ENCODE peak calls at places on chromosome 16, in four cellular contexts. U is A549, Y is HepG2, E is K562. M is an unnamed sample.

GRCh38 chr16:22933173-22933572 is 119.2 kb downstream of the HS3ST2 start:
- DNase-seq in E (no peak), U (no peak), Y (no peak), M (peak)

GRCh38 chr16:30958164-30959083 is 870 bp downstream of the SETD1A start:
- DNase-seq in U (peak), Y (peak), E (peak), M (peak)

GRCh38 chr16:82002831-82003230 is 8.4 kb downstream of the SDR42E1 start:
- DNase-seq in Y (no peak), U (no peak), E (no peak), M (no peak)

GRCh38 chr16:23302045-23302956 is at the start of gene SCNN1B:
- DNase-seq in E (no peak), Y (no peak), U (no peak), M (no peak)

GRCh38 chr16:59259964-59260348 is 525.8 kb upstream of the GOT2 start:
- DNase-seq in U (no peak), E (no peak), Y (no peak), M (peak)

GRCh38 chr16:66608241-66609138 is 4.0 kb downstream of the CMTM3 start:
- DNase-seq in U (peak), Y (peak), E (peak), M (peak)

GRCh38 chr16:31002810-31003209 is 7.6 kb downstream of the STX1B start:
- DNase-seq in Y (no peak), E (no peak), U (no peak), M (no peak)

GRCh38 chr16:56617212-56618085 is 8.1 kb upstream of the MT1E start:
- DNase-seq in U (no peak), E (no peak), Y (no peak), M (peak)

GRCh38 chr16:82011199-82011641 is at the start of gene SDR42E1:
- DNase-seq in U (peak), Y (no peak), E (no peak), M (no peak)

GRCh38 chr16:50722410-50722737 is 19.5 kb upstream of the CYLD start:
- DNase-seq in U (no peak), Y (no peak), E (no peak), M (no peak)

GRCh38 chr16:15704545-15704987 is 54.5 kb downstream of the NDE1 start:
- DNase-seq in Y (peak), U (peak), E (peak), M (peak)

GRCh38 chr16:60922920-60923319 is 1113.3 kb downstream of the CDH8 start:
- DNase-seq in Y (no peak), U (no peak), E (no peak), M (no peak)

GRCh38 chr16:4407543-4408322 is 8.7 kb downstream of the CORO7 start:
- DNase-seq in Y (no peak), E (no peak), U (no peak), M (peak)

GRCh38 chr16:17408296-17408695 is 62.5 kb downstream of the XYLT1 start:
- DNase-seq in E (no peak), Y (no peak), U (no peak), M (no peak)

GRCh38 chr16:17407321-17407720 is 63.4 kb downstream of the XYLT1 start:
- DNase-seq in Y (no peak), U (no peak), E (no peak), M (no peak)

GRCh38 chr16:17403156-17403809 is 67.5 kb downstream of the XYLT1 start:
- DNase-seq in E (no peak), U (no peak), Y (no peak), M (no peak)

GRCh38 chr16:17403859-17404545 is 66.8 kb downstream of the XYLT1 start:
- DNase-seq in E (no peak), Y (no peak), U (no peak), M (no peak)

GRCh38 chr16:17404903-17405691 is 65.7 kb downstream of the XYLT1 start:
- DNase-seq in Y (no peak), U (no peak), E (no peak), M (peak)
- TF ChIP-seq POLR2A in Y (no peak), U (no peak), E (no peak), M (no peak)

DNA sequence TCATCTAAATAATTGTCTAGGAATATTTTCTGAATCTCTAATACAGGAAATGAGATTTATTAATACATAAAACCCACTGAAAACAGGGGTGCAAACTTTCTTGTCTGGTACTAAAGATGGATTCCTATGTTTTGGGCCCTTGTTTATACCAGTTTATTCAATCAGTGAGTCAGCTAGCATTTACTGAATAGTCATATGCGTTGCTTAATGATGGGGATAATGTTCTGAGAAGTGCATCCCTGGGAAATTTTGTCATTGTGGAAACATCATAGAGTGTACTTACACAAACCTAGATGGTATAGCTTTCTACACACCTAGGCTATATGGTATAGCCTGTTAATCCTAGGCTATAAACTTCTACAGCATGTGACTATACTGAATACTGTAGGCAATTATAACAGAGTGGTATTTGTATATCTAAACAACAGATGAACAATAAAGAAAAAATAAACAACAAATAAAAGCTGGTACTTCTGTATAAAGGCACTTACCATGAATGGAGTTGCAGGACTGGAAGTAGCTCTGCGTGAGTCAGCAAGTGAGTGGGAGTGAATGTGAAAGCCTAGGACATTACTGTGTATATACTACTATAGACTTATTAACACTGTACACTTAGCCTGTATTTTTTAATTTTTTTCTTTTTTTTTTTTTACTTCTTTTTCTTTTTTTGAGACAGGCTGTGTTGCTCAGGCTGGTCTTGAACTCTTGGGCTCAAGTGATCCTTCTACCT is 63.7 kb downstream of the SIAH1 start:
- DNase-seq in Y (no peak), E (no peak), U (no peak), M (peak)
- TF ChIP-seq CTCF in Y (no peak), E (no peak), U (no peak), M (no peak)

GRCh38 chr16:2976201-2976600 is 4.0 kb downstream of the PKMYT1 start:
- DNase-seq in E (no peak), Y (no peak), U (no peak), M (no peak)
- TF ChIP-seq MYC in E (no peak), Y (no peak), U (no peak), M (no peak)

GRCh38 chr16:971582-971905 is 760 bp upstream of the LMF1 start:
- DNase-seq in E (no peak), U (no peak), Y (no peak), M (no peak)

GRCh38 chr16:971981-972315 is 1.2 kb upstream of the LMF1 start:
- DNase-seq in Y (no peak), U (no peak), E (no peak), M (no peak)

GRCh38 chr16:970379-970765 is 412 bp downstream of the LMF1 start:
- DNase-seq in E (no peak), Y (no peak), U (peak), M (no peak)

GRCh38 chr16:969508-970378 is 1.0 kb downstream of the LMF1 start:
- DNase-seq in U (no peak), Y (no peak), E (no peak), M (no peak)

DNA sequence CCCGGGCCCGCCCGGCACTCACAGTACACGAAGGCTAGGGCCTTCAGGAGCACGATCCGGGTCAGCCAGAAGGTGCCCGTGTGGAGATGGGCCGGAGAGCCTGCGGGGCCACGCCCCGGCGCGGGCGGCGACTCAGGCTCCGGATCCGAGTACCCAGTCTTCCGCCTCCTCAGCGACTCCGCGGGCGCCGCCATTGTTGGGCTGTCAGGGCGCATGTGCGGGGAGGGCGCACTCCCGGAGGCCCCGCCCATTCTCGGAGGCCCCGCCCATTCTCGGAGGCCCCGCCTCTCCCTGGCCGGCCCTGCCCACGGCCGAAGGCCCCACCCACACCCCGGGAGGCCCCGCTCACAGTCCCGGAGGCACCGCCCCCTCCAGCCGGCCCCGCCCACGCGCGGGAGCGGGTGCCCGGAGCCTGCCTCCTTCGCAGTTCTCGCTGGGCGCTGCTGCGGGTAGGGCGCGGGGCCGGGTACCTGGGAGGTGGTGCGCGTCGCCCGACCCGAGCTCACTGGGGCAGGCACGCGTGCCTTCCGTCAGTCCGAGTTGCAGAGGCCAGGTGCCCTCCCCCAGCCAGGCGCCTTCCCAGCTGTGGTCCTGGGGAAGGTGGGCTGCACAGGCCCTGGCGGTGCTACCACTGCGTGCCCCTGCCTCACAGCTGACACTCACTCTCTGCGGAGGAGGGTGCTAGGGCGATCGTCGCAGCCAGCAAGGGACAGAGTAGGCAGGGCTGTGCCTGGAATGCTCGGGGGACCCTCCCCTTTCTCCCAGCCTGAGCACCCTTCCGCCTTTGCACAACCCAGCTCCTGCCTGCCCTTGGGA is at the start of gene LMF1:
- DNase-seq in U (peak), Y (peak), E (peak), M (peak)
- TF ChIP-seq POLR2A in U (peak), Y (peak), E (peak), M (peak)

GRCh38 chr16:88067530-88068411 is 116.5 kb downstream of the BANP start:
- DNase-seq in Y (no peak), E (no peak), U (no peak), M (no peak)

GRCh38 chr16:88070341-88070740 is 119.1 kb downstream of the BANP start:
- DNase-seq in E (no peak), U (no peak), Y (no peak), M (no peak)

GRCh38 chr16:88069397-88070168 is 118.3 kb downstream of the BANP start:
- DNase-seq in E (no peak), U (no peak), Y (no peak), M (no peak)

GRCh38 chr16:88066680-88067529 is 115.7 kb downstream of the BANP start:
- DNase-seq in U (no peak), E (no peak), Y (no peak), M (no peak)

DNA sequence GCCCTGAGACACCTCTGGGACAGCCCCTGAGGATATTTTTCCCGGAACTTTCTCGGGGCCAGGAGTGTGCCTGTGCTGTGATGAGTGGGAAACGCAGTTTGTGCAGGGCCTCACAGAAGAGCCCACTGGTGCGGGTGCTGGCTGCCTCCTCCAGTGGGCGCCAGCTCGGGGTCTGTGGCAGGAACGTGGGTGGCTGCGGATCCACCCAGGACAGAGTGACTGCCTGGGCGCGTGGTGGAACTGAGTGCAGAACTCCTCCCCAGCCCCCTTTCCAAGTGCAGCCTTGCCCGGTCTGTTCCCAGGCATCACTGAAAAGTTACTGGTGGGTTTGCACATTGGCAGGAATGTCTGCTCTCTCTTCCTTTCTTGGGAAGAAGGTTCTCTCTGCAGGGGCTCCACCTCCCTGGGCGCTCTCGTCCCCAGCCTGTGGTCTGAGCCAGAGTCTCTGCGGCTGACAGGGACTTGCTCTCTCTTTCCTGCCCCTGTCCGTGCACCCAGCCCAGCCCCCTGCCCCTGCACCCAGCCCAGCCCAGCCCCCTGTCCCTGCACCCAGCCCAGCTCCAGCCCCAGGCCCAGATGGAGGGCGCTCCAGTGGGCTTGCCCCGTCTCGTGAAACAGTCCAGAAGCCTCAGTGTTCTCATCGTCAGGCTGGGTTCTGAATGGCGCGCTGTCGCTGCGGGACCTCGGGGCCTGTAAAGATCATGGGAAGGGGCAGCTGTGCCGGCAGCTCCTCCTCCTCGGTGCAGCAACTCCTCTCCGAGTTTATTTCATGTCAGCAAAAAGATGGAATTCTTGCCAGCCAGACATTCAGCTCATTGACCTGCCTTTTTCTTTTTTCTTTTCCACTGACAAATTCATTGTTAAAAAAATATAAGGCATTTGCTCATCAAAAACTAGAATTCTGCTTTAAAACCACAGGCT is 117.5 kb downstream of the BANP start:
- DNase-seq in E (no peak), Y (no peak), U (no peak), M (no peak)
- TF ChIP-seq CTCF in E (no peak), Y (no peak), U (no peak), M (no peak)

DNA sequence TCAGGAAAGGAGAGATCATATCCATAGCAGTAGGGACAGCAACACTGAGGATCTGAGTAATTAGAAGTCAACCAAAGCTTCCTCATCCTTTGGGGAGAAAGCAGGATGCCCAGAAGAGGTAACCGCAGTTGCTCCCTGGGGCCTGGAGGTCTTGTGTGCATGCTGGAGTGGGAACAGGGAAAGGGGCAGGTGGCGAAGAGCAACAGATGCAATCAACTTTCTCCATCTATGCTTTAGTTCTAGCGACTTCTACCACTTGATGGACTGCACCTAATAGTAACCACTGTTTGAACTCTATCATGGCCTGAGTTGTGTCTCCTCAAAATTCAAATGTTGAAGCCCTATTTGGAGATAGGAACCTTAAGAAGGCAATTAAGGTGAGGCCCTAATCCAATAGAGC is 503.8 kb downstream of the NPIPA7 start:
- DNase-seq in Y (no peak), U (no peak), E (no peak), M (no peak)
- TF ChIP-seq MYC in Y (no peak), U (no peak), E (no peak), M (no peak)

DNA sequence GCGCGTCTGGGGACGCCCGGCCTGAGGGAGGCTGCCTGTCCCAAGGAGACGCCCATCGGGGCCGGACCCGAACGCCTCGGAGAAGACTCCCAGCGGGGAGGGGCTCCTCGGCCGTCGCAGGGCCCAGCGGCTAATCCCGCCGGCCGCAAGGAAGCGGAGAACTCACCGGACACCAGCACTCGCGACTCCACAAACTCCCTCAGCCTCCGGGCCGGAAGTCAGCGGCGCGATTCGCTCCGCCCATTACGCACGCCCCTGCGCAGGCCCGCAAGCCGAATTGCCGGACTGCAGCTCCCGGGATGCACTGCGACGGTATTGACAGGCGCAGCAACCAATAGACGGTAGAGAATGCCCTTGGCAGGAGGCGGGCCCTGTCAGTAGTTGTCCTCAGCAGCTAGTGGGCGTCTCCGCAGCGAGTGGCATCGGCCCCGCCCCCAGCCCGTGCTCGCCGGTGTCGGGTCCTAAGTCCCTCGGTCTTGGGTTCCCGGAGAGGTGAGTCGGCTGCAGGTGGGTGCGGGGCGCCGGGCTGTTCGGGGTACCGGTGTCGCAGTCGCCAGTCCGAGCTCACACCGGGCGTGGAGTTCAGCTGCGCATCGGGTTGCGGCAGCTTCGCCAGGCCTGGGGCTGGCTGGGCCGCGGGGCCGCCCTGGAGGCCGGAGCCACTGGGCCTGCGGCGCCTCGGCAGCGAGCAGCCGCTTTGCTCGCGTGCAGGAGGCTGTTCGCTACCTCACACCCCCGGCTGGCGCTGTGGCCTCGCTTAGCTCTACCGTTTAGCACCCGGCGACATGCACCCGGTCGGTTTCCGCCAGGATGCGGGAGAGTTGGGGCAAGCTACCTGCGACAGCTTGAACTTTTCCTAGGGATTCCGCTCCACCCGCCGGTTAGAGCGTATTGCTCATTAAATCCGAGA is at the start of the genes ZNF174 and ZSCAN32:
- DNase-seq in Y (peak), E (peak), U (peak), M (peak)
- TF ChIP-seq POLR2A in Y (peak), E (peak), U (peak), M (peak)

M was measured in NB4.